ENCODE peak calls at places on chromosomes 11 and 22, in seven cellular contexts. N, X, U, F, Y, C and H are unnamed samples.

GRCh38 chr11:47406896-47407745 is 1.3 kb upstream of the SLC39A13 start:
- DNase-seq in N (peak; percentile 71), X (no peak), U (peak; percentile 38), F (peak; percentile 67), Y (no peak), C (no peak), H (peak; percentile 37)

GRCh38 chr11:34198523-34198922 is 93.1 kb downstream of the NAT10 start:
- DNase-seq in N (no peak), X (no peak), U (peak; percentile 21), F (no peak), Y (no peak), C (no peak), H (no peak)

GRCh38 chr11:117833401-117833891 is 8.9 kb upstream of the FXYD2 start:
- DNase-seq in N (peak; percentile 46), X (no peak), U (no peak), F (peak; percentile 97), Y (no peak), C (no peak), H (no peak)

GRCh38 chr11:43988040-43988793 is 45.8 kb downstream of the C11orf96 start:
- DNase-seq in N (no peak), X (no peak), U (no peak), F (no peak), Y (no peak), C (no peak), H (no peak)

GRCh38 chr11:94895971-94896370 is 77.4 kb downstream of the CWC15 start:
- DNase-seq in N (no peak), X (peak; percentile 43), U (peak; percentile 88), F (no peak), Y (no peak), C (peak; percentile 60), H (peak; percentile 40)

GRCh38 chr11:7020183-7020917 is at the start of the genes NLRP14 and ZNF214:
- DNase-seq in N (peak; percentile 98), X (peak; percentile 92), U (peak; percentile 97), F (peak; percentile 97), Y (peak; percentile 90), C (peak; percentile 88), H (peak; percentile 98)

GRCh38 chr11:129374993-129375721 is 491 bp upstream of the BARX2 start:
- DNase-seq in N (peak; percentile 86), X (peak; percentile 9), U (peak; percentile 22), F (peak; percentile 80), Y (no peak), C (peak; percentile 37), H (no peak)

GRCh38 chr11:69498614-69499175 is 17.2 kb downstream of the LINC01488 start:
- DNase-seq in N (no peak), X (no peak), U (no peak), F (no peak), Y (no peak), C (no peak), H (no peak)

GRCh38 chr11:114243461-114244372 is 52.5 kb upstream of the NNMT start:
- DNase-seq in N (no peak), X (no peak), U (no peak), F (no peak), Y (no peak), C (no peak), H (no peak)

GRCh38 chr11:75598264-75598663 is 36.2 kb downstream of the SERPINH1 start:
- DNase-seq in N (no peak), X (no peak), U (no peak), F (no peak), Y (no peak), C (no peak), H (peak; percentile 40)
- H3K9ac ChIP-seq in N (no peak overlapping the region), X (no peak overlapping the region), U (no peak overlapping the region), F (no peak overlapping the region), Y (no peak overlapping the region), C (no peak overlapping the region), H (no peak overlapping the region)

DNA sequence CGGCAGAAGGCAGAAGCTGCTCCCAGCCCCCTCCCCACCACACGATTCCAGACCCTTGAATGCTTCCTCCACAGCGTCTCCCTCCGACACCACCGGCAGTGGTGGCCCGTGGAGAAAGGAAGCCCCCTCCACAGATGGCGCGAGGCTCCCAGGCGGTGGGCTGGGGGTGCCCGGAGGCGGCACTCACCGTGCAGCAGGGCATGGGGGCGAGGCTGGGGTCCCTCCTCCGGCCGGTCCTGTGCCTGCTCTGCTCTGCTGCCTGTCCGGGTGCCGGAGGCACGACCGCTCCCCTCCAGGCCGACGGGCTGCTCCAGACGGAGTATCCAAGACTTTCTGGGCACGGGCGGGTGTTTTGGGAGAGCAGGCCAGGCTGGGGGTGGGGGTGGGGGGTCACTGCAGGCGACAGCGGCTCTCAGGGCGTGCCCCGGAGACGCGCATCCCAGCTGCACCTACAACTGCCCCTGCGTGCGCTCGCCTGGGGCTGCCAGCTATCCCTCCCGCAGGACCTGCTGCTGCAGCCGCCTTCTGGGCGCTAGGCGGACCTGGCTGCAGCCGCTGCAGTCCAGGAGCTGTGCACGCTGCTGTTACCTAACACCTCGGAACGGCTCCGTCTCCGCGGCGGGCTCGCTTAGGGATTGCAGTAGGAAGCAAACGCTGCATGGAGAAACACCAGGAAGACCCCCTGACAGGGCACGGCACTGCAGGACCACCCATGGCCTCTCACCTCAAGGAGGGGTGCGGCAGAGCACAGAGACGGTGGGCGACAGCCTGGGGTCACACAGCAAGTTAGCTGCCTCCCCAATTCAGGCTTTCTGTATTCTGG is 15.2 kb downstream of the MRGPRG start:
- DNase-seq in N (peak; percentile 78), X (no peak), U (peak; percentile 43), F (peak; percentile 76), Y (no peak), C (peak; percentile 4), H (peak; percentile 3)
- H3K4me3 ChIP-seq in N (peak overlapping the region; percentile 41), X (no peak overlapping the region), U (no peak overlapping the region), F (no peak overlapping the region), Y (no peak overlapping the region), C (no peak overlapping the region), H (no peak overlapping the region)

GRCh38 chr11:68495330-68495729 is 34.8 kb downstream of the PPP6R3 start:
- DNase-seq in N (no peak), X (no peak), U (no peak), F (no peak), Y (no peak), C (no peak), H (no peak)

GRCh38 chr11:68495872-68496271 is 35.3 kb downstream of the PPP6R3 start:
- DNase-seq in N (no peak), X (no peak), U (no peak), F (no peak), Y (no peak), C (no peak), H (no peak)

GRCh38 chr11:68498903-68499883 is 38.6 kb downstream of the PPP6R3 start:
- DNase-seq in N (peak; percentile 73), X (no peak), U (no peak), F (no peak), Y (no peak), C (no peak), H (no peak)

GRCh38 chr11:68498313-68498712 is 37.8 kb downstream of the PPP6R3 start:
- DNase-seq in N (no peak), X (no peak), U (no peak), F (no peak), Y (no peak), C (no peak), H (no peak)

GRCh38 chr11:68497761-68498160 is 37.2 kb downstream of the PPP6R3 start:
- DNase-seq in N (no peak), X (no peak), U (no peak), F (no peak), Y (no peak), C (no peak), H (no peak)
- H3K4me1 ChIP-seq in N (peaks cover 7% of the 10 kb centered on the region), X (peaks cover 6% of the 10 kb centered on the region), U (peaks cover 6% of the 10 kb centered on the region), F (peaks cover 22% of the 10 kb centered on the region), Y (peaks cover 28% of the 10 kb centered on the region), C (no peaks in the 10 kb centered on the region), H (peaks cover 18% of the 10 kb centered on the region)

DNA sequence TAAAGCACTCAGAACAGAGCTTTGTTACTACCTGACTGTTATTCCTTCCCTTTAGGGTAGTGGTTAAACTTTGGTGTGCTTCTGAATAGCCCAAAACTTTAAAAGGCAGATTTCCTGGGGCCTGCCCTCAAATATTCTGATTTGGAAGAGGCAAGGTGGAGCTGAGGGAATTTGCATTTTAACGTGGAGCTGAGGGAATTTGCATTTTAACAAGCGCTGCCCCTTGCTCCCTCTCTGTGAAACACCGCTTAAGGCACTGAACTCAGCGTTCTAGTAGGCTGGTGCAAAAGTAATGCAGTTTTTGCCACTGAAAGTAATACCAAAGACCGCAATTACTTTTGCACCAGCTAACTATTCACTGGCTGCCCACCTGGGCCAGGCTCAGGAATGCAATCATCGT is 35.0 kb downstream of the TPST2 start:
- DNase-seq in N (peak; percentile 66), X (no peak), U (no peak), F (no peak), Y (no peak), C (no peak), H (no peak)
- H3K9ac ChIP-seq in N (no peak overlapping the region), X (no peak overlapping the region), U (no peak overlapping the region), F (no peak overlapping the region), Y (no peak overlapping the region), C (no peak overlapping the region), H (no peak overlapping the region)

DNA sequence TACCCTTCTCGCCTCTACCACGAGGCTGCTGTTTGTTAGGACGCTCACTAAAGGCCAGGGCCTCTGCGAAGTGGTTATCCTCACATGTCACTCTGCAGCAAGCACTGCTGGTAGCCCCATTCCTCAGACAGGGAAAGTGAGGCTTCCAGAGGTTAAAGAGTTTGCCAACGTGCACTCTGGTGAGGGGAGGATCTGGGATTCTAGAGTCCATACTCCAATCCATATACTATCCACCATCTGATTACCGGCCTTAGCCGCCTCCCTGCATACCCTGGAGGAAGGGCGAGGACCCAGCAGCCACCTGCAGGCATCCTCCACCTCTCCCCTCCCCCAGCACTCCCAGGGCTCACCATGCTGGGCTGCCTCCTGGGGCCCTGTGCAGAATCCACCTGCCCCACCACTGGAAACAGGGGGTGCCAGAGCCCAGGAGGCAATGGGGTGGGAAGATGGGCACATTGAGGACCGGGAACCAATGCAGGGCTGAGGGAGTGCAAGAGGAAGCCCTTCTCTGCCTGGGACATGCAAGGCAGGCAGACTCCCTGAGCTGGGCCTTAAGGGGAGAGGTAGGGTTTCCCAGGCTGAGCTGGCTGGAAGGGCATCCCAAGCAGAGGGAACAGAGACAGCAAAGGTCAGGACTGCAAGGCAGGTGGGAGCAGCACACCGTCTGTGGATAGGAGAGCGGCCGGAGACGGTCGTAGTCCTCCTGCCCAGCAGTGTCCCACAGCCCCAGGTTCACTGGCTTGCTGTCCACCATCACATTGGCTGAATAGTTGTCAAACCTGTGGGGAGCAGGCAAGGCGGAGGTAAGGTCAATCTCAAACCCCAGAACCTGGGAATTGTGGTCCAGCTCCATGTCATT is 11.7 kb downstream of the RAC2 start:
- DNase-seq in N (peak; percentile 38), X (no peak), U (no peak), F (peak; percentile 47), Y (no peak), C (no peak), H (no peak)
- H3K4me3 ChIP-seq in N (no peak overlapping the region), X (no peak overlapping the region), U (no peak overlapping the region), F (no peak overlapping the region), Y (no peak overlapping the region), C (no peak overlapping the region), H (no peak overlapping the region)